ENCODE peak calls at places on chromosomes 5 and 9, in seven cellular contexts. H is uterus, D is ovary, X is tibial nerve, S is vagina, V is H54, U is stomach. G is an unnamed sample.

GRCh38 chr5:53311661-53312060 is 168.8 kb upstream of the FST start:
- DNase-seq in X (no peak), V (no peak), D (no peak), H (no peak), U (no peak), S (no peak), G (no peak)

GRCh38 chr5:60339691-60340191 is 360.2 kb downstream of the DEPDC1B start:
- DNase-seq in X (no peak), S (no peak), D (peak; percentile 31), V (no peak), H (no peak), U (no peak), G (no peak)

GRCh38 chr5:43301653-43302091 is 11.5 kb downstream of the HMGCS1 start:
- DNase-seq in S (no peak), U (no peak), H (no peak), D (no peak), V (no peak), X (no peak), G (no peak)

GRCh38 chr9:106421772-106422171 is 441.2 kb upstream of the ZNF462 start:
- DNase-seq in H (no peak), U (no peak), D (no peak), X (no peak), S (no peak), V (no peak), G (no peak)

GRCh38 chr5:171681667-171682066 is 104.0 kb upstream of the SMIM23 start:
- DNase-seq in D (no peak), V (peak; percentile 12), X (no peak), S (no peak), U (no peak), H (no peak), G (no peak)

GRCh38 chr5:132777209-132778069 is at the start of gene SEPTIN8:
- DNase-seq in X (no peak), U (peak; percentile 55), V (peak; percentile 61), S (no peak), D (peak; percentile 69), H (peak; percentile 53), G (peak; percentile 44)

GRCh38 chr5:45696206-45696836 is at the start of gene HCN1:
- DNase-seq in X (peak; percentile 33), U (peak; percentile 60), D (peak; percentile 63), S (no peak), V (no peak), H (peak; percentile 15), G (peak; percentile 88)

GRCh38 chr9:82010711-82011110 is 22.1 kb downstream of the SPATA31D1 start:
- DNase-seq in V (no peak), D (no peak), H (no peak), U (no peak), S (no peak), X (no peak), G (no peak)

GRCh38 chr5:141560725-141561483 is 57.9 kb downstream of the DIAPH1 start:
- DNase-seq in H (peak; percentile 96), U (peak; percentile 57), X (peak; percentile 77), S (peak; percentile 97), V (peak; percentile 35), D (peak; percentile 87), G (peak; percentile 92)

GRCh38 chr5:100790170-100790665 is 112.9 kb downstream of the ST8SIA4 start:
- DNase-seq in U (no peak), H (no peak), S (no peak), D (no peak), V (no peak), X (no peak), G (no peak)

GRCh38 chr9:129078691-129079503 is 2.0 kb upstream of the DOLPP1 start:
- DNase-seq in V (no peak), H (no peak), U (no peak), S (no peak), X (no peak), D (no peak), G (no peak)

GRCh38 chr5:8061140-8061469 is 192.2 kb downstream of the MTRR start:
- DNase-seq in U (no peak), V (no peak), H (no peak), S (no peak), X (no peak), D (no peak), G (no peak)

GRCh38 chr5:95824747-95825146 is 2.2 kb upstream of the GLRX start:
- DNase-seq in U (no peak), V (no peak), D (no peak), H (no peak), X (no peak), S (no peak), G (no peak)

GRCh38 chr5:93163010-93163663 is 417.9 kb downstream of the NR2F1-AS1 start:
- DNase-seq in U (no peak), D (no peak), S (no peak), H (no peak), V (no peak), X (no peak), G (no peak)
- TF ChIP-seq POLR2A in U (no peak), D (no peak), S (no peak), H (no peak), V (no peak), X (no peak), G (no peak)

DNA sequence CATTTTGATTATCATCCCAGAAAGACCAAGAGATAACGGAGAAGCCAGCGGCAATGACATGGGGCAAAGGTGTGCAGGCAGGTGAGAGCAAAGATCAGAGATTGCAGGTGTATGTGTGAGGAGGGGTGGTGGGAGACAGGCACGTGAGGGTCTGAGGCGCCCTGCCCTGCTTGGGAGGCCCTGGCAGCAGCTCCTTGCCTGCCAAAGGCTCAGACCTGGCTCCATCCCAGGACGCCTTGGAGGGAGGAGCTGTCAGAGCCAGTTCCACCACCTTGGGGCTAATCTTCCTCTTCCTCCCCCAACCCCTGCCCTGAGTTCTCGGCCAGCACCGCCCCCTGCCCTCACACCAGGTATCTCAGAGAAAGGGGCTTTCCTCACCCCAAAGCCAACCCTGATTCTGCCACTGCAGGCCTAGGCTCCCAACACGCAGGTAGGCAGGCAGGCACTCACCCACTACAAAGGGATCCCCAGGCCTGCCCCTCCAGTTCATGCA is 2.0 kb downstream of the AQP3 start:
- DNase-seq in V (no peak), D (peak; percentile 46), S (no peak), U (peak; percentile 86), H (no peak), X (no peak), G (peak; percentile 42)
- TF ChIP-seq POLR2A in V (no peak), D (no peak), S (no peak), U (no peak), H (no peak), X (no peak), G (no peak)

GRCh38 chr5:138935466-138935865 is 60.3 kb upstream of the LRRTM2 start:
- DNase-seq in X (no peak), D (no peak), H (no peak), V (no peak), S (peak; percentile 84), U (peak; percentile 22), G (no peak)
- TF ChIP-seq POLR2A in X (no peak), D (no peak), H (no peak), V (no peak), S (no peak), U (no peak), G (no peak)

GRCh38 chr9:78030553-78031270 is 899 bp downstream of the GNAQ start:
- DNase-seq in U (peak; percentile 55), V (peak; percentile 61), D (peak; percentile 77), H (peak; percentile 49), X (peak; percentile 36), S (no peak), G (peak; percentile 78)
- TF ChIP-seq POLR2A in U (no peak), V (peak; percentile 9), D (no peak), H (no peak), X (peak; percentile 14), S (no peak), G (no peak)

GRCh38 chr9:137218754-137219271 is 3.2 kb downstream of the RNF208 start:
- DNase-seq in U (peak; percentile 86), H (no peak), X (no peak), S (no peak), D (no peak), V (peak; percentile 99), G (peak; percentile 71)
- TF ChIP-seq POLR2A in U (no peak), H (no peak), X (no peak), S (no peak), D (no peak), V (no peak), G (no peak)

GRCh38 chr5:83470516-83470915 is 1.0 kb upstream of the VCAN start:
- DNase-seq in S (no peak), V (no peak), H (no peak), X (no peak), U (no peak), D (no peak), G (no peak)

GRCh38 chr5:83472508-83473343 is 1.2 kb downstream of the VCAN start:
- DNase-seq in H (peak; percentile 33), V (peak; percentile 38), D (peak; percentile 32), X (peak; percentile 29), S (no peak), U (no peak), G (peak; percentile 42)

GRCh38 chr5:83472213-83472507 is 616 bp downstream of the VCAN start:
- DNase-seq in X (no peak), S (no peak), V (no peak), U (no peak), H (no peak), D (no peak), G (no peak)

GRCh38 chr5:83470920-83471404 is 582 bp upstream of the VCAN start:
- DNase-seq in V (no peak), H (no peak), S (no peak), D (no peak), X (no peak), U (no peak), G (peak; percentile 15)

DNA sequence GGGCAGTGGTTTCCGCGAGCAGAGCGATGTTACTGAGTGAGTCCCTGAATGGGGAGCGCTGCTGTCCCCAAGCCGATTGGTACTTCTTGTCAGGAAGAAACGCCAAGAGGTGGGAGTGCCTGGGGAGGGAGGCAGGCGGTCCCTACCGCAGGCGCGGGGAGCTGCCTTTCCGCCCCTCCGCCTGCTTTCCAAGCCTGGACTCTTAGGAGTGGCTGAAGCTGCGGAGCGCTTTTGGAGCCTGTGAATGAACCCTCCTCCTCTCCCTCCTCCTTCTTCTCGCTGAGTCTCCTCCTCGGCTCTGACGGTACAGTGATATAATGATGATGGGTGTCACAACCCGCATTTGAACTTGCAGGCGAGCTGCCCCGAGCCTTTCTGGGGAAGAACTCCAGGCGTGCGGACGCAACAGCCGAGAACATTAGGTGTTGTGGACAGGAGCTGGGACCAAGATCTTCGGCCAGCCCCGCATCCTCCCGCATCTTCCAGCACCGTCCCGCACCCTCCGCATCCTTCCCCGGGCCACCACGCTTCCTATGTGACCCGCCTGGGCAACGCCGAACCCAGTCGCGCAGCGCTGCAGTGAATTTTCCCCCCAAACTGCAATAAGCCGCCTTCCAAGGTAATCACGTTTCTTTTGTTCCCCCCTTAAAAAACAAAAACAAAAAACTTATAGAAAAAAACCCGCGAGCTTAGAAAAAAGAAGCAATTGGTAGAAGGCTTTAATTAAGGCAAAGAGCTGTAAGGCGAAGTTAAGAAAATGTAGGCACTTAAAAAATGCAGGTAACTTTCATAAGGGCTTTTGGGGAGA is at the start of gene VCAN:
- DNase-seq in V (no peak), U (no peak), D (peak; percentile 15), X (peak; percentile 49), S (no peak), H (peak; percentile 40), G (peak; percentile 45)
- TF ChIP-seq POLR2A in V (no peak), U (no peak), D (no peak), X (no peak), S (peak; percentile 14), H (no peak), G (no peak)

GRCh38 chr9:137200311-137201204 is at the start of gene TPRN:
- DNase-seq in D (peak; percentile 99), X (peak; percentile 99), V (peak; percentile 100), U (peak; percentile 100), S (peak; percentile 99), H (peak; percentile 99), G (peak; percentile 100)
- TF ChIP-seq POLR2A in D (peak; percentile 71), X (peak; percentile 88), V (peak; percentile 89), U (no peak), S (peak; percentile 79), H (peak; percentile 81), G (no peak)

GRCh38 chr5:172902497-172903472 is 56.4 kb upstream of the RPL26L1 start:
- DNase-seq in D (peak; percentile 93), U (peak; percentile 76), H (peak; percentile 92), X (peak; percentile 66), V (peak; percentile 67), S (no peak), G (peak; percentile 93)
- TF ChIP-seq POLR2A in D (no peak), U (no peak), H (no peak), X (peak; percentile 26), V (no peak), S (no peak), G (no peak)